ENCODE peak calls at places on chromosomes 2 and 18, in seven cellular contexts. I is BJ; J is tibial artery; M is IMR-90; G is CD8-positive, alpha-beta T cell; B is astrocyte; S is thyroid gland. D is an unnamed sample.

GRCh38 chr2:62577994-62578836 is 72.2 kb upstream of the TMEM17 start:
- DNase-seq in B (peak; percentile 96), J (no peak), M (peak; percentile 92), I (peak; percentile 94), G (no peak), S (no peak), D (peak; percentile 10)

GRCh38 chr2:118058979-118059378 is 29.3 kb upstream of the INSIG2 start:
- DNase-seq in G (no peak), J (no peak), B (peak; percentile 63), M (no peak), I (no peak), S (no peak), D (no peak)

GRCh38 chr2:67528320-67528719 is 131.2 kb downstream of the ETAA1 start:
- DNase-seq in S (no peak), I (no peak), J (no peak), M (no peak), B (no peak), G (no peak), D (no peak)

GRCh38 chr18:48832961-48833700 is 117.6 kb downstream of the SMAD7 start:
- DNase-seq in I (no peak), S (peak; percentile 69), J (peak; percentile 83), B (peak; percentile 94), M (peak; percentile 67), G (no peak), D (peak; percentile 40)

GRCh38 chr2:219016721-219017120 is 23.5 kb upstream of the CRYBA2 start:
- DNase-seq in S (no peak), I (no peak), G (no peak), J (no peak), M (no peak), B (no peak), D (no peak)

GRCh38 chr2:172375247-172375646 is 52.1 kb upstream of the ITGA6 start:
- DNase-seq in J (no peak), S (no peak), I (no peak), B (no peak), G (no peak), M (no peak), D (no peak)

GRCh38 chr2:235378261-235378660 is 115.6 kb upstream of the AGAP1 start:
- DNase-seq in B (no peak), I (no peak), M (peak; percentile 10), J (no peak), S (no peak), G (no peak), D (no peak)

GRCh38 chr2:234879671-234880455 is 72.0 kb upstream of the SH3BP4 start:
- DNase-seq in I (no peak), J (no peak), S (no peak), M (peak; percentile 97), G (no peak), B (peak; percentile 99), D (no peak)

GRCh38 chr18:34880882-34881852 is 160.0 kb upstream of the MAPRE2 start:
- DNase-seq in I (no peak), J (no peak), B (no peak), G (no peak), S (no peak), M (peak; percentile 43), D (no peak)

DNA sequence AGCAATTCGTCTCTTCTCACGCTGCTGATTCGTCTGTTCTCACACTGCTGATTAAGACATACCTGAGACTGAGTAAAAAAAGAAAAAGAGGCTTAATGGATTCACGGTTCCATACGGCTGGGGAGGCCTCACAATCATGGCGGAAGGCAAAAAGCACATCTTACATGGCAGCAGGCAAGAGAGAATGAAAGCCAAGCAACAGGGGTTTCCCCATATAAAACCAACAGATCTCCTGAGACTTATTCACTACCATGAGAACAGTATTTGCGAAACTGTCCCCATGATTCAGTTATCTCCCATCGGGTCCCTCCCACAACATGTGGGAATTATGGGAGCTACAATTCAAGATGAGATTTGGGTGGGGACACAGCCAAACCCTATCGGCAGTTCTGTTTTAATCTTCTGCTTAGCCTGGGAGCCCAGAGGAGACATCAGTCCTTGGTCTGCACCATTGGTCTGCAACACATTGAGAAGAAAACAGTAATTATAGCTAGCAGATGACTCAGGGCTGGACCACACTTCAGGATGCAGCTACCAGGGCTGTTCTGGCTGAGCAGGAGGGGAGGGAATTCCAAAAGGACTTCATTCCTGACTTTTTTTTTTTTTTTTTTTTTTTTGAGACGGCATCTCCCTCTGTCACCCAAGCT is 69.4 kb downstream of the CABLES1 start:
- DNase-seq in J (no peak), B (no peak), M (no peak), I (no peak), S (no peak), G (no peak), D (no peak)
- H3K4me3 ChIP-seq in J (no peak overlapping the region), B (no peak overlapping the region), M (no peak overlapping the region), I (no peak overlapping the region), S (no peak overlapping the region), G (no peak overlapping the region), D (no peak overlapping the region)

GRCh38 chr18:13756671-13757070 is 30.2 kb downstream of the RNMT start:
- DNase-seq in I (no peak), G (no peak), J (no peak), B (no peak), S (no peak), M (no peak), D (no peak)
- H3K36me3 ChIP-seq in I (peaks cover 3% of the 10 kb centered on the region), G (peaks cover 36% of the 10 kb centered on the region), J (peaks cover 83% of the 10 kb centered on the region), B (peaks cover 33% of the 10 kb centered on the region), S (peaks cover 22% of the 10 kb centered on the region), M (peaks cover 27% of the 10 kb centered on the region), D (no peaks in the 10 kb centered on the region)

GRCh38 chr2:229456091-229456490 is 185.0 kb upstream of the PID1 start:
- DNase-seq in M (no peak), I (no peak), J (no peak), G (no peak), B (no peak), S (no peak), D (no peak)

DNA sequence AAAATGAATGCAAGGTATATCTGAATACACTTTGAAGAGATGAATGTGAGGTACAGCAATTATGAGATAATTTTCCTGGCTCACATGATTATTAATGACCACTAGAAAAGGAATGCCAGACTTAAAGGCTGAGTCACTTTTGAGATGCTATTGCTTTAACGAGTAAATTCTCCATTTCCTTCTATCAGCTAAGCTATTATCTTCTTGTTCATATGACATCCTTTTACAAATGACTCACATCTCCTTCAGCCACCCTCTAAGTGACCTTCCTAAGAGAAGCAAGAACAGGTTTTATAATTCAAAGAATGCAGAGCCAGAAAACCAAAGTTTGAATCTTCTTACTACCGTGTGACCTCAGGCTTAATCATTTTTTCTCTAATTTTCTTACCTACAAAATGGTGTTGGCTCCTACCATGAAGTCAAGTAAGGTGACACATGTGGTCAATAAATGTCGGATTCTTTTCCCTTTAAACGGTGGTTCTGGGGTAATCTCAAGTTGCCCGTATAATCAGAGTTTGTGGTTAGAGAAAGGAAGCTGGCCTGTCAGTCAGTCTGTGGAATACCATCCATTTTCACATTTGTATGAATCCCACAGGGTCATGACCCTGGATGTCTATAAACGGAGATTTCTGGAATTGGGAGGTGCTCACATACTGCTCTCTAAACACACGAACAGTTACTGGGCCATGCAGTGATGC is 184.0 kb upstream of the PID1 start:
- DNase-seq in M (peak; percentile 81), S (no peak), I (peak; percentile 88), J (no peak), B (peak; percentile 99), G (no peak), D (no peak)
- TF ChIP-seq CTCF in M (no peak), S (no peak), I (no peak), J (no peak), B (no peak), G (no peak), D (no peak)

DNA sequence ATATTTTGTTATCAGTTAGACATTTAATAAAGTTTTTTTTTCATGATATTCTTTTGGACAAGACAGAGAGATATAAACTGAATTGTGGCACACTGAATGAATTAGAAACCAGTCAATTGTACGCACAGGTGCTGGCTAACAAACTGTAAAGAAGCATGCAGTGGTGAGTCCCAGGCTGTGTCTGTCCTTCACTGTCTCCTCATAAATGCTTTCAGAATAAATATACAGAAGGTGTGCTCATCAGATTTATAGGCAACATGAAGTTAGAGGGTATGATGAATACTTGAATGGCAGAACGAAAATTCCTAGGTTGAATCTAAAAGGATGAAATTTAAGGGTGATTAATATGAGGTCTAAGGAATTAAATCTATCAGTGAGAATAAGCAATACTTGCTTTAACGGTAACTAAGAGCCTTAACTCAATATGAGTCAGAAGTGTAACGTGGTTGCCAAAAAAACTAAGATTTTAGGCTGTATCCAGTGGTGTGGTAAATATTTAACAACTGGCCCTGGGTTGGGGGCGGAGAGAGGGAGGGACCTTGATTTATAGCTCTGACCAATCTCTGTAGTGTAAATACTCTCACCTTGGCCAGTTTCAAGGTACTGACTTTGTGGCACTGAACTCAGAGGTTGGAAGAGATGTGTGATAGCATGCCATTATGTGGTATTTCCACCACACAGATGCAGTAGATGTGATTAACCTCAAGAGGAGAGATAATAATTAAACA is 41.9 kb upstream of the AAK1 start:
- DNase-seq in B (peak; percentile 69), I (no peak), M (peak; percentile 59), G (no peak), J (no peak), S (no peak), D (no peak)
- H3K4me3 ChIP-seq in B (no peak overlapping the region), I (no peak overlapping the region), M (no peak overlapping the region), G (no peak overlapping the region), J (no peak overlapping the region), S (no peak overlapping the region), D (no peak overlapping the region)

D was measured in adrenal gland.